ENCODE peak calls at places on chromosomes 12 and 14, in six cellular contexts. J, P, B, K, M and W are unnamed samples.
A peak's percentile ranks its signal among the peaks of the same experiment; 100 is the strongest.

GRCh38 chr14:90726656-90727055 is 89.6 kb downstream of the TTC7B start:
- DNase-seq in J (no peak), P (no peak), M (peak; percentile 85), B (peak; percentile 75), K (no peak), W (no peak)

GRCh38 chr14:64806202-64806861 is 73.4 kb downstream of the SPTB start:
- DNase-seq in B (no peak), K (no peak), J (no peak), M (peak; percentile 63), P (no peak), W (peak; percentile 44)

GRCh38 chr12:132384916-132385315 is 55.5 kb upstream of the GALNT9 start:
- DNase-seq in J (no peak), B (peak; percentile 37), P (no peak), K (no peak), M (no peak), W (no peak)

GRCh38 chr12:25320123-25321006 is 69.6 kb upstream of the KRAS start:
- DNase-seq in J (no peak), B (no peak), P (no peak), K (no peak), M (no peak), W (no peak)

GRCh38 chr12:11561416-11561815 is 88.1 kb upstream of the ETV6 start:
- DNase-seq in J (no peak), K (no peak), P (no peak), M (no peak), B (no peak), W (no peak)

GRCh38 chr12:44225128-44225527 is 389.2 kb downstream of the TMEM117 start:
- DNase-seq in J (no peak), B (no peak), M (no peak), P (no peak), K (no peak), W (no peak)

GRCh38 chr12:55446334-55446733 is 2.5 kb downstream of the OR6C2 start:
- DNase-seq in K (no peak), M (no peak), P (no peak), J (no peak), B (no peak), W (no peak)

GRCh38 chr14:88194531-88194930 is 128.5 kb downstream of the KCNK10 start:
- DNase-seq in J (no peak), K (no peak), M (no peak), P (no peak), B (no peak), W (no peak)

GRCh38 chr12:104720346-104721064 is 237.6 kb downstream of the SLC41A2 start:
- DNase-seq in P (peak; percentile 73), K (no peak), B (no peak), M (no peak), J (no peak), W (no peak)

GRCh38 chr12:66351301-66351700 is 49.0 kb downstream of the HELB start:
- DNase-seq in B (no peak), J (no peak), M (no peak), K (no peak), P (no peak), W (no peak)

GRCh38 chr12:113462880-113463745 is 8.6 kb downstream of the LHX5 start:
- DNase-seq in P (no peak), M (no peak), K (no peak), J (no peak), B (no peak), W (no peak)

GRCh38 chr12:38156497-38157245 is 159.9 kb upstream of the ALG10B start:
- DNase-seq in J (no peak), B (no peak), K (no peak), P (no peak), M (peak; percentile 48), W (no peak)

GRCh38 chr12:88247241-88247643 is 105.1 kb downstream of the TMTC3 start:
- DNase-seq in B (no peak), M (no peak), P (no peak), K (no peak), J (no peak), W (no peak)

GRCh38 chr14:61188196-61188595 is 92.9 kb downstream of the TMEM30B start:
- DNase-seq in B (no peak), K (no peak), M (peak; percentile 81), P (peak; percentile 5), J (peak; percentile 22), W (no peak)

GRCh38 chr12:104352106-104352713 is 48.7 kb downstream of the EID3 start:
- DNase-seq in B (no peak), J (no peak), P (no peak), M (no peak), K (no peak), W (no peak)

GRCh38 chr14:99754141-99755067 is 38.8 kb upstream of the EML1 start:
- DNase-seq in M (peak; percentile 70), P (no peak), K (no peak), B (no peak), J (no peak), W (peak; percentile 86)

GRCh38 chr12:54683388-54683787 is 35.2 kb upstream of the DCD start:
- DNase-seq in J (no peak), P (no peak), K (no peak), M (no peak), B (no peak), W (no peak)

GRCh38 chr12:59808317-59808910 is 212.6 kb downstream of the SLC16A7 start:
- DNase-seq in P (no peak), M (no peak), J (no peak), B (no peak), K (no peak), W (no peak)

GRCh38 chr14:68405959-68406358 is 386.9 kb downstream of the ZFP36L1 start:
- DNase-seq in J (no peak), K (no peak), P (no peak), B (no peak), M (no peak), W (no peak)

GRCh38 chr14:68407275-68407674 is 385.6 kb downstream of the ZFP36L1 start:
- DNase-seq in P (no peak), K (no peak), J (no peak), B (no peak), M (no peak), W (no peak)

GRCh38 chr14:68407838-68408237 is 385.0 kb downstream of the ZFP36L1 start:
- DNase-seq in P (no peak), M (no peak), B (no peak), J (no peak), K (no peak), W (no peak)

GRCh38 chr14:68409355-68409754 is 383.5 kb downstream of the ZFP36L1 start:
- DNase-seq in J (no peak), M (no peak), P (no peak), K (no peak), B (no peak), W (no peak)

DNA sequence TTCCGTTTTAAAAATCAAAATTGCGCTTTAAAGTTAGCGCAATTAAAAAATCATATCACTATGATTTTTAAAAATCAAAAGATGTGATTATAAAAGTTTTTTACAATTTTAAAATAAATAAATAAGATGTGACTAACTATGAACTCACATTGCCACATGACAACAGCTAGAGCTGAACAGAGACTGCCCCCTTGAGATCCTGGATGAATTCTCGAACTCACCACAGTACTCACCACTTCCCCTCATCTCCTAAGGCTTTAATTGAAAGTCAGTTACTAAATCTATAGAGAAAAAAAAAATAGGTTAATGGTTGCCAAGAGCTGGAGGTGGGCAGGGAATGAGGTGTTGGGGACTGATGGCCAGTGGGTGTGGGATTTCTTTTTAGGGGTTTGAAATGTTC is 384.2 kb downstream of the ZFP36L1 start:
- DNase-seq in M (no peak), J (no peak), K (no peak), B (no peak), P (no peak), W (no peak)
- H3K27ac ChIP-seq in M (no peak overlapping the region), J (no peak overlapping the region), K (no peak overlapping the region), B (no peak overlapping the region), P (no peak overlapping the region), W (no peak overlapping the region)

DNA sequence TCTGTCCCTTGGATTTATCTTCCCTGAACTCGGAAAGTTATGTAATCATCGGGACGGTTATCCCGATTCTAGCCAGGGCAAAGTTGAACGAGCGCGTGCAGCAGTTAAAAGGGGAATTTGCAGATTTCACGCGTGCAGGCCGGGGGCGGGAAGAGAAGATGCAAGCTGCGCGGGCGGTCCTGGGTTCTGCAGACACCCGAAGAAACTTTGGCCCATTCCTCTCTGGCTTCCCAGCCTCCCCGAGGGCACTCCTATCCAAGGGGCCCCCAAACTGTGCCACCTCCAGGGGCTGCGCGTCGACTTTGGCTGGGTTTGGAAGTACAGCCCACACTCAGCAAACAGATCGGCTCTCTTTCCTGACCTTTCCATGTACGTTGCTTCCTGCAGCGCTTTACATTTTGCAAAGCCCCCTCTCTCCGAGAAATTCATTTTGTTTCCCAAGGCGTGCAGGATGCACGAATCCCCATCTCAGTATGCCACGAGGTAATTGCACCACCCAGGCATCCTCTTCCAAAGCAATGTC is 941 bp upstream of the PPP1CC start:
- DNase-seq in K (no peak), M (peak; percentile 71), P (no peak), B (peak; percentile 25), J (peak; percentile 26), W (no peak)
- H3K27ac ChIP-seq in K (peak overlapping the region; percentile 93), M (no peak overlapping the region), P (no peak overlapping the region), B (peak overlapping the region; percentile 53), J (no peak overlapping the region), W (peak overlapping the region; percentile 2)

GRCh38 chr12:42144174-42144423 is 575 bp downstream of the GXYLT1 start:
- DNase-seq in B (no peak), J (no peak), M (no peak), P (no peak), K (no peak), W (no peak)

GRCh38 chr12:42145197-42145549 is 499 bp upstream of the GXYLT1 start:
- DNase-seq in P (no peak), J (no peak), M (no peak), B (no peak), K (no peak), W (no peak)

GRCh38 chr12:42141981-42142606 is 2.6 kb downstream of the GXYLT1 start:
- DNase-seq in P (no peak), M (no peak), B (no peak), J (no peak), K (no peak), W (no peak)

GRCh38 chr12:42144424-42145196 is at the start of gene GXYLT1:
- DNase-seq in P (peak; percentile 77), M (peak; percentile 95), B (peak; percentile 94), J (peak; percentile 84), K (peak; percentile 63), W (peak; percentile 94)

DNA sequence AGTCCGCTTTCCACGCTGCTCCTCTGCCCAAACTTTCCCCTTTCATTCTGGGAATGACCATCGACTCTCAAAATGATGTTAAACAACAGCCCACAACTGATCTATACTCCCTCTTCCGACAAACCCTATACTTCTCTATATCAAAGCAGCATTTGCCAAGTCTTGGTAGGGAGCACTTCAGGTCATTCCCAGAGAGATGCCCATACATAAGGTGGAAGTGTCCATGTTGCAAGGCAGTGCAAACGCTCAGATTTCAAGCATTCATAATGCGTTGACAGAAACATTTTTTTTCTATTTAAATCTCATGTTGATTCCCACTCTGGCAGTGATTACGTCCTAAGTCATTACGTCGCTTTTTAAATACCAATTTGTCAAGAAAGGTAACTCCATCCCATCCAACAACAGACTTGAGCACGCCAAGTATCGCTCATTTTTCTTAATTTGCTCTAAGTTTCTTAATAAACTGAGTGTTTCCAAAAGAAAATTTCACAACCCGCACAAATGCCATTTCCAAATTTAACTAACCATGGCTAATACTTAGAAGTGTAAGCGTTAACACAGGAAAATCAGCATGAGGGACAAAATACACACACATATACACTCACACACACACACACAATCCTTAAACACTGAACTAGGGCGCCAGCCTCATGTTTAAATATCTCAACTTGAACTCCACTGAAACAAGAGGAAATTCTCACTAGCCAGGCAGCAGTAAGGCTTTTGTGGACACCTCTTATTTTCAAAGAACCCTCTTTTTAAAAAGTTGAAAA is 1.1 kb downstream of the GXYLT1 start:
- DNase-seq in J (no peak), B (no peak), K (no peak), P (no peak), M (no peak), W (no peak)
- H3K27ac ChIP-seq in J (peak overlapping the region; percentile 84), B (peak overlapping the region; percentile 65), K (peak overlapping the region; percentile 81), P (no peak overlapping the region), M (peak overlapping the region; percentile 92), W (peak overlapping the region; percentile 73)

GRCh38 chr12:99985631-99986030 is 895 bp upstream of the ANKS1B start:
- DNase-seq in B (no peak), K (no peak), J (no peak), P (no peak), M (no peak), W (no peak)
- H3K27ac ChIP-seq in B (no peak overlapping the region), K (no peak overlapping the region), J (no peak overlapping the region), P (no peak overlapping the region), M (peak overlapping the region; percentile 84), W (peak overlapping the region; percentile 79)